ENCODE peak calls at places on chromosomes 13 and 19, in ten cellular contexts. One of them, this sample, is unnamed.

GRCh38 chr13:80562423-80562822 is 221.5 kb upstream of the SPRY2 start:
- DNase-seq in stimulated activated CD8-positive, alpha-beta memory T cell treated with anti-CD3 and anti-CD28 coated beads, Interleukin-7, amount 100 ng/mL, for 1 hour: no peak
- DNase-seq in GM20000: no peak
- DNase-seq in brain microvascular endothelial cell: no peak
- DNase-seq in effector CD4-positive, alpha-beta T cell: no peak
- DNase-seq in stimulated activated naive CD8-positive, alpha-beta T cell treated with anti-CD3 and anti-CD28 coated beads, Interleukin-15, Interleukin-2, amounts not matched to agents 100 U/mL and 50 U/mL, for 24 hours: no peak
- DNase-seq in DMS 273 treated with DMSO at 0.1 percent for 48 hours: no peak
- DNase-seq in HTR-8/SVneo: no peak
- DNase-seq in amygdala: no peak
- DNase-seq in HuH-7.5: no peak
- DNase-seq in this sample: no peak

GRCh38 chr19:52748336-52748950 is 13.6 kb upstream of the ZNF611 start:
- DNase-seq in stimulated activated CD8-positive, alpha-beta memory T cell treated with anti-CD3 and anti-CD28 coated beads, Interleukin-7, amount 100 ng/mL, for 1 hour: no peak
- DNase-seq in GM20000: no peak
- DNase-seq in brain microvascular endothelial cell: no peak
- DNase-seq in effector CD4-positive, alpha-beta T cell: no peak
- DNase-seq in stimulated activated naive CD8-positive, alpha-beta T cell treated with anti-CD3 and anti-CD28 coated beads, Interleukin-15, Interleukin-2, amounts not matched to agents 100 U/mL and 50 U/mL, for 24 hours: no peak
- DNase-seq in DMS 273 treated with DMSO at 0.1 percent for 48 hours: no peak
- DNase-seq in HTR-8/SVneo: no peak
- DNase-seq in amygdala: no peak
- DNase-seq in HuH-7.5: no peak
- DNase-seq in this sample: peak

GRCh38 chr19:44644391-44645016 is 794 bp downstream of the PVR start:
- DNase-seq in stimulated activated CD8-positive, alpha-beta memory T cell treated with anti-CD3 and anti-CD28 coated beads, Interleukin-7, amount 100 ng/mL, for 1 hour: no peak
- DNase-seq in GM20000: peak
- DNase-seq in brain microvascular endothelial cell: no peak
- DNase-seq in effector CD4-positive, alpha-beta T cell: no peak
- DNase-seq in stimulated activated naive CD8-positive, alpha-beta T cell treated with anti-CD3 and anti-CD28 coated beads, Interleukin-15, Interleukin-2, amounts not matched to agents 100 U/mL and 50 U/mL, for 24 hours: peak
- DNase-seq in DMS 273 treated with DMSO at 0.1 percent for 48 hours: peak
- DNase-seq in HTR-8/SVneo: peak
- DNase-seq in amygdala: no peak
- DNase-seq in HuH-7.5: peak
- DNase-seq in this sample: peak

GRCh38 chr13:32165791-32166190 is 134.2 kb downstream of the FRY start:
- DNase-seq in stimulated activated CD8-positive, alpha-beta memory T cell treated with anti-CD3 and anti-CD28 coated beads, Interleukin-7, amount 100 ng/mL, for 1 hour: no peak
- DNase-seq in GM20000: no peak
- DNase-seq in brain microvascular endothelial cell: no peak
- DNase-seq in effector CD4-positive, alpha-beta T cell: no peak
- DNase-seq in stimulated activated naive CD8-positive, alpha-beta T cell treated with anti-CD3 and anti-CD28 coated beads, Interleukin-15, Interleukin-2, amounts not matched to agents 100 U/mL and 50 U/mL, for 24 hours: no peak
- DNase-seq in DMS 273 treated with DMSO at 0.1 percent for 48 hours: no peak
- DNase-seq in HTR-8/SVneo: no peak
- DNase-seq in amygdala: no peak
- DNase-seq in HuH-7.5: no peak
- DNase-seq in this sample: no peak

GRCh38 chr13:107907065-107907464 is 308.3 kb downstream of the LIG4 start:
- DNase-seq in stimulated activated CD8-positive, alpha-beta memory T cell treated with anti-CD3 and anti-CD28 coated beads, Interleukin-7, amount 100 ng/mL, for 1 hour: no peak
- DNase-seq in GM20000: no peak
- DNase-seq in brain microvascular endothelial cell: peak
- DNase-seq in effector CD4-positive, alpha-beta T cell: no peak
- DNase-seq in stimulated activated naive CD8-positive, alpha-beta T cell treated with anti-CD3 and anti-CD28 coated beads, Interleukin-15, Interleukin-2, amounts not matched to agents 100 U/mL and 50 U/mL, for 24 hours: no peak
- DNase-seq in DMS 273 treated with DMSO at 0.1 percent for 48 hours: no peak
- DNase-seq in HTR-8/SVneo: no peak
- DNase-seq in amygdala: no peak
- DNase-seq in HuH-7.5: no peak
- DNase-seq in this sample: no peak

GRCh38 chr19:10421981-10422461 is 1.7 kb downstream of the PDE4A start:
- DNase-seq in stimulated activated CD8-positive, alpha-beta memory T cell treated with anti-CD3 and anti-CD28 coated beads, Interleukin-7, amount 100 ng/mL, for 1 hour: no peak
- DNase-seq in GM20000: peak
- DNase-seq in brain microvascular endothelial cell: no peak
- DNase-seq in effector CD4-positive, alpha-beta T cell: no peak
- DNase-seq in stimulated activated naive CD8-positive, alpha-beta T cell treated with anti-CD3 and anti-CD28 coated beads, Interleukin-15, Interleukin-2, amounts not matched to agents 100 U/mL and 50 U/mL, for 24 hours: no peak
- DNase-seq in DMS 273 treated with DMSO at 0.1 percent for 48 hours: no peak
- DNase-seq in HTR-8/SVneo: no peak
- DNase-seq in amygdala: no peak
- DNase-seq in HuH-7.5: peak
- DNase-seq in this sample: no peak

GRCh38 chr19:13172335-13173128 is 22.3 kb downstream of the IER2 start:
- DNase-seq in stimulated activated CD8-positive, alpha-beta memory T cell treated with anti-CD3 and anti-CD28 coated beads, Interleukin-7, amount 100 ng/mL, for 1 hour: peak
- DNase-seq in GM20000: peak
- DNase-seq in brain microvascular endothelial cell: peak
- DNase-seq in effector CD4-positive, alpha-beta T cell: peak
- DNase-seq in stimulated activated naive CD8-positive, alpha-beta T cell treated with anti-CD3 and anti-CD28 coated beads, Interleukin-15, Interleukin-2, amounts not matched to agents 100 U/mL and 50 U/mL, for 24 hours: peak
- DNase-seq in DMS 273 treated with DMSO at 0.1 percent for 48 hours: peak
- DNase-seq in HTR-8/SVneo: peak
- DNase-seq in amygdala: no peak
- DNase-seq in HuH-7.5: no peak
- DNase-seq in this sample: peak

GRCh38 chr13:39887424-39887823 is 232.0 kb downstream of the COG6 start:
- DNase-seq in stimulated activated CD8-positive, alpha-beta memory T cell treated with anti-CD3 and anti-CD28 coated beads, Interleukin-7, amount 100 ng/mL, for 1 hour: no peak
- DNase-seq in GM20000: no peak
- DNase-seq in brain microvascular endothelial cell: no peak
- DNase-seq in effector CD4-positive, alpha-beta T cell: no peak
- DNase-seq in stimulated activated naive CD8-positive, alpha-beta T cell treated with anti-CD3 and anti-CD28 coated beads, Interleukin-15, Interleukin-2, amounts not matched to agents 100 U/mL and 50 U/mL, for 24 hours: no peak
- DNase-seq in DMS 273 treated with DMSO at 0.1 percent for 48 hours: no peak
- DNase-seq in HTR-8/SVneo: no peak
- DNase-seq in amygdala: no peak
- DNase-seq in HuH-7.5: no peak
- DNase-seq in this sample: no peak

GRCh38 chr13:48398450-48399095 is 14.3 kb downstream of the LPAR6 start:
- DNase-seq in stimulated activated CD8-positive, alpha-beta memory T cell treated with anti-CD3 and anti-CD28 coated beads, Interleukin-7, amount 100 ng/mL, for 1 hour: no peak
- DNase-seq in GM20000: no peak
- DNase-seq in brain microvascular endothelial cell: peak
- DNase-seq in effector CD4-positive, alpha-beta T cell: no peak
- DNase-seq in stimulated activated naive CD8-positive, alpha-beta T cell treated with anti-CD3 and anti-CD28 coated beads, Interleukin-15, Interleukin-2, amounts not matched to agents 100 U/mL and 50 U/mL, for 24 hours: no peak
- DNase-seq in DMS 273 treated with DMSO at 0.1 percent for 48 hours: no peak
- DNase-seq in HTR-8/SVneo: no peak
- DNase-seq in amygdala: no peak
- DNase-seq in HuH-7.5: no peak
- DNase-seq in this sample: peak

GRCh38 chr13:75770164-75771145 is 134.3 kb downstream of the LMO7 start:
- DNase-seq in stimulated activated CD8-positive, alpha-beta memory T cell treated with anti-CD3 and anti-CD28 coated beads, Interleukin-7, amount 100 ng/mL, for 1 hour: no peak
- DNase-seq in GM20000: no peak
- DNase-seq in brain microvascular endothelial cell: peak
- DNase-seq in effector CD4-positive, alpha-beta T cell: no peak
- DNase-seq in stimulated activated naive CD8-positive, alpha-beta T cell treated with anti-CD3 and anti-CD28 coated beads, Interleukin-15, Interleukin-2, amounts not matched to agents 100 U/mL and 50 U/mL, for 24 hours: no peak
- DNase-seq in DMS 273 treated with DMSO at 0.1 percent for 48 hours: no peak
- DNase-seq in HTR-8/SVneo: no peak
- DNase-seq in amygdala: no peak
- DNase-seq in HuH-7.5: no peak
- DNase-seq in this sample: peak

GRCh38 chr13:113954046-113954841 is 19.6 kb downstream of the C13orf46 start:
- DNase-seq in stimulated activated CD8-positive, alpha-beta memory T cell treated with anti-CD3 and anti-CD28 coated beads, Interleukin-7, amount 100 ng/mL, for 1 hour: no peak
- DNase-seq in GM20000: no peak
- DNase-seq in brain microvascular endothelial cell: no peak
- DNase-seq in effector CD4-positive, alpha-beta T cell: no peak
- DNase-seq in stimulated activated naive CD8-positive, alpha-beta T cell treated with anti-CD3 and anti-CD28 coated beads, Interleukin-15, Interleukin-2, amounts not matched to agents 100 U/mL and 50 U/mL, for 24 hours: no peak
- DNase-seq in DMS 273 treated with DMSO at 0.1 percent for 48 hours: no peak
- DNase-seq in HTR-8/SVneo: no peak
- DNase-seq in amygdala: no peak
- DNase-seq in HuH-7.5: no peak
- DNase-seq in this sample: no peak

GRCh38 chr19:16608290-16608704 is 19.7 kb downstream of the MED26 start:
- DNase-seq in stimulated activated CD8-positive, alpha-beta memory T cell treated with anti-CD3 and anti-CD28 coated beads, Interleukin-7, amount 100 ng/mL, for 1 hour: no peak
- DNase-seq in GM20000: no peak
- DNase-seq in brain microvascular endothelial cell: peak
- DNase-seq in effector CD4-positive, alpha-beta T cell: no peak
- DNase-seq in stimulated activated naive CD8-positive, alpha-beta T cell treated with anti-CD3 and anti-CD28 coated beads, Interleukin-15, Interleukin-2, amounts not matched to agents 100 U/mL and 50 U/mL, for 24 hours: no peak
- DNase-seq in DMS 273 treated with DMSO at 0.1 percent for 48 hours: no peak
- DNase-seq in HTR-8/SVneo: no peak
- DNase-seq in amygdala: no peak
- DNase-seq in HuH-7.5: no peak
- DNase-seq in this sample: peak

GRCh38 chr19:35316560-35316959 is 12.4 kb upstream of the CD22 start:
- DNase-seq in stimulated activated CD8-positive, alpha-beta memory T cell treated with anti-CD3 and anti-CD28 coated beads, Interleukin-7, amount 100 ng/mL, for 1 hour: no peak
- DNase-seq in GM20000: no peak
- DNase-seq in brain microvascular endothelial cell: no peak
- DNase-seq in effector CD4-positive, alpha-beta T cell: no peak
- DNase-seq in stimulated activated naive CD8-positive, alpha-beta T cell treated with anti-CD3 and anti-CD28 coated beads, Interleukin-15, Interleukin-2, amounts not matched to agents 100 U/mL and 50 U/mL, for 24 hours: no peak
- DNase-seq in DMS 273 treated with DMSO at 0.1 percent for 48 hours: no peak
- DNase-seq in HTR-8/SVneo: no peak
- DNase-seq in amygdala: no peak
- DNase-seq in HuH-7.5: no peak
- DNase-seq in this sample: no peak

GRCh38 chr19:41353466-41354342 is at the start of gene TGFB1:
- DNase-seq in stimulated activated CD8-positive, alpha-beta memory T cell treated with anti-CD3 and anti-CD28 coated beads, Interleukin-7, amount 100 ng/mL, for 1 hour: peak
- DNase-seq in GM20000: peak
- DNase-seq in brain microvascular endothelial cell: peak
- DNase-seq in effector CD4-positive, alpha-beta T cell: peak
- DNase-seq in stimulated activated naive CD8-positive, alpha-beta T cell treated with anti-CD3 and anti-CD28 coated beads, Interleukin-15, Interleukin-2, amounts not matched to agents 100 U/mL and 50 U/mL, for 24 hours: peak
- DNase-seq in DMS 273 treated with DMSO at 0.1 percent for 48 hours: no peak
- DNase-seq in HTR-8/SVneo: peak
- DNase-seq in amygdala: no peak
- DNase-seq in HuH-7.5: peak
- DNase-seq in this sample: peak

GRCh38 chr13:41568990-41569387 is 111.6 kb downstream of the RGCC start:
- DNase-seq in stimulated activated CD8-positive, alpha-beta memory T cell treated with anti-CD3 and anti-CD28 coated beads, Interleukin-7, amount 100 ng/mL, for 1 hour: no peak
- DNase-seq in GM20000: no peak
- DNase-seq in brain microvascular endothelial cell: no peak
- DNase-seq in effector CD4-positive, alpha-beta T cell: no peak
- DNase-seq in stimulated activated naive CD8-positive, alpha-beta T cell treated with anti-CD3 and anti-CD28 coated beads, Interleukin-15, Interleukin-2, amounts not matched to agents 100 U/mL and 50 U/mL, for 24 hours: no peak
- DNase-seq in DMS 273 treated with DMSO at 0.1 percent for 48 hours: no peak
- DNase-seq in HTR-8/SVneo: no peak
- DNase-seq in amygdala: no peak
- DNase-seq in HuH-7.5: no peak
- DNase-seq in this sample: no peak

GRCh38 chr13:40221460-40222201 is 444.8 kb downstream of the FOXO1 start:
- DNase-seq in stimulated activated CD8-positive, alpha-beta memory T cell treated with anti-CD3 and anti-CD28 coated beads, Interleukin-7, amount 100 ng/mL, for 1 hour: no peak
- DNase-seq in GM20000: no peak
- DNase-seq in brain microvascular endothelial cell: peak
- DNase-seq in effector CD4-positive, alpha-beta T cell: peak
- DNase-seq in stimulated activated naive CD8-positive, alpha-beta T cell treated with anti-CD3 and anti-CD28 coated beads, Interleukin-15, Interleukin-2, amounts not matched to agents 100 U/mL and 50 U/mL, for 24 hours: peak
- DNase-seq in DMS 273 treated with DMSO at 0.1 percent for 48 hours: no peak
- DNase-seq in HTR-8/SVneo: no peak
- DNase-seq in amygdala: no peak
- DNase-seq in HuH-7.5: no peak
- DNase-seq in this sample: peak

GRCh38 chr19:4694211-4694987 is 24.3 kb upstream of the MYDGF start:
- DNase-seq in stimulated activated CD8-positive, alpha-beta memory T cell treated with anti-CD3 and anti-CD28 coated beads, Interleukin-7, amount 100 ng/mL, for 1 hour: no peak
- DNase-seq in GM20000: no peak
- DNase-seq in brain microvascular endothelial cell: peak
- DNase-seq in effector CD4-positive, alpha-beta T cell: no peak
- DNase-seq in stimulated activated naive CD8-positive, alpha-beta T cell treated with anti-CD3 and anti-CD28 coated beads, Interleukin-15, Interleukin-2, amounts not matched to agents 100 U/mL and 50 U/mL, for 24 hours: no peak
- DNase-seq in DMS 273 treated with DMSO at 0.1 percent for 48 hours: peak
- DNase-seq in HTR-8/SVneo: peak
- DNase-seq in amygdala: peak
- DNase-seq in HuH-7.5: no peak
- DNase-seq in this sample: peak

GRCh38 chr13:35471466-35472307 is 4.8 kb downstream of the MAB21L1 start:
- DNase-seq in stimulated activated CD8-positive, alpha-beta memory T cell treated with anti-CD3 and anti-CD28 coated beads, Interleukin-7, amount 100 ng/mL, for 1 hour: no peak
- DNase-seq in GM20000: no peak
- DNase-seq in brain microvascular endothelial cell: no peak
- DNase-seq in effector CD4-positive, alpha-beta T cell: no peak
- DNase-seq in stimulated activated naive CD8-positive, alpha-beta T cell treated with anti-CD3 and anti-CD28 coated beads, Interleukin-15, Interleukin-2, amounts not matched to agents 100 U/mL and 50 U/mL, for 24 hours: no peak
- DNase-seq in DMS 273 treated with DMSO at 0.1 percent for 48 hours: no peak
- DNase-seq in HTR-8/SVneo: no peak
- DNase-seq in amygdala: no peak
- DNase-seq in HuH-7.5: no peak
- DNase-seq in this sample: peak

GRCh38 chr13:94480672-94481145 is 1.2 kb upstream of the DCT start:
- DNase-seq in stimulated activated CD8-positive, alpha-beta memory T cell treated with anti-CD3 and anti-CD28 coated beads, Interleukin-7, amount 100 ng/mL, for 1 hour: no peak
- DNase-seq in GM20000: no peak
- DNase-seq in brain microvascular endothelial cell: no peak
- DNase-seq in effector CD4-positive, alpha-beta T cell: no peak
- DNase-seq in stimulated activated naive CD8-positive, alpha-beta T cell treated with anti-CD3 and anti-CD28 coated beads, Interleukin-15, Interleukin-2, amounts not matched to agents 100 U/mL and 50 U/mL, for 24 hours: no peak
- DNase-seq in DMS 273 treated with DMSO at 0.1 percent for 48 hours: peak
- DNase-seq in HTR-8/SVneo: no peak
- DNase-seq in amygdala: no peak
- DNase-seq in HuH-7.5: no peak
- DNase-seq in this sample: no peak

GRCh38 chr13:33721719-33722118 is 96.2 kb upstream of the RFC3 start:
- DNase-seq in stimulated activated CD8-positive, alpha-beta memory T cell treated with anti-CD3 and anti-CD28 coated beads, Interleukin-7, amount 100 ng/mL, for 1 hour: no peak
- DNase-seq in GM20000: no peak
- DNase-seq in brain microvascular endothelial cell: peak
- DNase-seq in effector CD4-positive, alpha-beta T cell: no peak
- DNase-seq in stimulated activated naive CD8-positive, alpha-beta T cell treated with anti-CD3 and anti-CD28 coated beads, Interleukin-15, Interleukin-2, amounts not matched to agents 100 U/mL and 50 U/mL, for 24 hours: no peak
- DNase-seq in DMS 273 treated with DMSO at 0.1 percent for 48 hours: no peak
- DNase-seq in HTR-8/SVneo: no peak
- DNase-seq in amygdala: no peak
- DNase-seq in HuH-7.5: no peak
- DNase-seq in this sample: peak

GRCh38 chr19:45472557-45473365 is 5.0 kb downstream of the FOSB start:
- DNase-seq in stimulated activated CD8-positive, alpha-beta memory T cell treated with anti-CD3 and anti-CD28 coated beads, Interleukin-7, amount 100 ng/mL, for 1 hour: no peak
- DNase-seq in GM20000: no peak
- DNase-seq in brain microvascular endothelial cell: no peak
- DNase-seq in effector CD4-positive, alpha-beta T cell: peak
- DNase-seq in stimulated activated naive CD8-positive, alpha-beta T cell treated with anti-CD3 and anti-CD28 coated beads, Interleukin-15, Interleukin-2, amounts not matched to agents 100 U/mL and 50 U/mL, for 24 hours: no peak
- DNase-seq in DMS 273 treated with DMSO at 0.1 percent for 48 hours: no peak
- DNase-seq in HTR-8/SVneo: no peak
- DNase-seq in amygdala: no peak
- DNase-seq in HuH-7.5: no peak
- DNase-seq in this sample: no peak

This sample was measured in ELR.